ENCODE peak calls at places on chromosome 1, in seven cellular contexts. One of them, this sample, is unnamed.

GRCh38 chr1:192936313-192937018 is 122.7 kb downstream of the UCHL5 start:
- DNase-seq in T-helper 1 cell: peak
- DNase-seq in stimulated activated CD4-positive, alpha-beta T cell treated with anti-CD3 and anti-CD28 coated beads, Interleukin-2, amount 100 ng/mL, for 48 hours: no peak
- DNase-seq in HEK293T: no peak
- DNase-seq in Panc1: no peak
- DNase-seq in D721Med: no peak
- DNase-seq in stimulated activated CD8-positive, alpha-beta memory T cell treated with anti-CD3 and anti-CD28 coated beads, Interleukin-4, amount 100 ng/mL, for 48 hours: no peak
- DNase-seq in this sample: peak

GRCh38 chr1:59691261-59691660 is 123.5 kb upstream of the HOOK1 start:
- DNase-seq in T-helper 1 cell: no peak
- DNase-seq in stimulated activated CD4-positive, alpha-beta T cell treated with anti-CD3 and anti-CD28 coated beads, Interleukin-2, amount 100 ng/mL, for 48 hours: no peak
- DNase-seq in HEK293T: no peak
- DNase-seq in Panc1: no peak
- DNase-seq in D721Med: no peak
- DNase-seq in stimulated activated CD8-positive, alpha-beta memory T cell treated with anti-CD3 and anti-CD28 coated beads, Interleukin-4, amount 100 ng/mL, for 48 hours: no peak
- DNase-seq in this sample: no peak

GRCh38 chr1:185808675-185809074 is 74.5 kb downstream of the HMCN1 start:
- DNase-seq in T-helper 1 cell: no peak
- DNase-seq in stimulated activated CD4-positive, alpha-beta T cell treated with anti-CD3 and anti-CD28 coated beads, Interleukin-2, amount 100 ng/mL, for 48 hours: no peak
- DNase-seq in HEK293T: no peak
- DNase-seq in Panc1: no peak
- DNase-seq in D721Med: no peak
- DNase-seq in stimulated activated CD8-positive, alpha-beta memory T cell treated with anti-CD3 and anti-CD28 coated beads, Interleukin-4, amount 100 ng/mL, for 48 hours: no peak
- DNase-seq in this sample: no peak

GRCh38 chr1:86714159-86714558 is 9.8 kb downstream of the SH3GLB1 start:
- DNase-seq in T-helper 1 cell: no peak
- DNase-seq in stimulated activated CD4-positive, alpha-beta T cell treated with anti-CD3 and anti-CD28 coated beads, Interleukin-2, amount 100 ng/mL, for 48 hours: no peak
- DNase-seq in HEK293T: no peak
- DNase-seq in Panc1: no peak
- DNase-seq in D721Med: no peak
- DNase-seq in stimulated activated CD8-positive, alpha-beta memory T cell treated with anti-CD3 and anti-CD28 coated beads, Interleukin-4, amount 100 ng/mL, for 48 hours: no peak
- DNase-seq in this sample: no peak

GRCh38 chr1:50620680-50621329 is 197.6 kb upstream of the DMRTA2 start:
- DNase-seq in T-helper 1 cell: no peak
- DNase-seq in stimulated activated CD4-positive, alpha-beta T cell treated with anti-CD3 and anti-CD28 coated beads, Interleukin-2, amount 100 ng/mL, for 48 hours: no peak
- DNase-seq in HEK293T: peak
- DNase-seq in Panc1: no peak
- DNase-seq in D721Med: no peak
- DNase-seq in stimulated activated CD8-positive, alpha-beta memory T cell treated with anti-CD3 and anti-CD28 coated beads, Interleukin-4, amount 100 ng/mL, for 48 hours: no peak
- DNase-seq in this sample: no peak

GRCh38 chr1:54507033-54507432 is 41.0 kb upstream of the ACOT11 start:
- DNase-seq in T-helper 1 cell: no peak
- DNase-seq in stimulated activated CD4-positive, alpha-beta T cell treated with anti-CD3 and anti-CD28 coated beads, Interleukin-2, amount 100 ng/mL, for 48 hours: no peak
- DNase-seq in HEK293T: no peak
- DNase-seq in Panc1: no peak
- DNase-seq in D721Med: no peak
- DNase-seq in stimulated activated CD8-positive, alpha-beta memory T cell treated with anti-CD3 and anti-CD28 coated beads, Interleukin-4, amount 100 ng/mL, for 48 hours: no peak
- DNase-seq in this sample: no peak

GRCh38 chr1:3227372-3227704 is 158.3 kb downstream of the PRDM16 start:
- DNase-seq in T-helper 1 cell: no peak
- DNase-seq in stimulated activated CD4-positive, alpha-beta T cell treated with anti-CD3 and anti-CD28 coated beads, Interleukin-2, amount 100 ng/mL, for 48 hours: no peak
- DNase-seq in HEK293T: no peak
- DNase-seq in Panc1: no peak
- DNase-seq in D721Med: no peak
- DNase-seq in stimulated activated CD8-positive, alpha-beta memory T cell treated with anti-CD3 and anti-CD28 coated beads, Interleukin-4, amount 100 ng/mL, for 48 hours: no peak
- DNase-seq in this sample: no peak

GRCh38 chr1:229964281-229964680 is 102.8 kb upstream of the GALNT2 start:
- DNase-seq in T-helper 1 cell: no peak
- DNase-seq in stimulated activated CD4-positive, alpha-beta T cell treated with anti-CD3 and anti-CD28 coated beads, Interleukin-2, amount 100 ng/mL, for 48 hours: no peak
- DNase-seq in HEK293T: no peak
- DNase-seq in Panc1: no peak
- DNase-seq in D721Med: no peak
- DNase-seq in stimulated activated CD8-positive, alpha-beta memory T cell treated with anti-CD3 and anti-CD28 coated beads, Interleukin-4, amount 100 ng/mL, for 48 hours: no peak
- DNase-seq in this sample: no peak